ENCODE peak calls at places on chromosomes 6 and 20, in four cellular contexts. U is OCI-LY7, M is H1, N is left ventricle myocardium inferior. Q is an unnamed sample.

GRCh38 chr20:24959591-24960301 is 10.7 kb downstream of the CST7 start:
- DNase-seq in U (no peak), M (no peak), N (no peak), Q (no peak)

GRCh38 chr6:112029045-112029822 is 24.7 kb upstream of the CCN6 start:
- DNase-seq in U (peak; percentile 74), M (peak; percentile 86), N (peak; percentile 62), Q (peak; percentile 76)

GRCh38 chr20:4563534-4563933 is 158.2 kb upstream of the PRND start:
- DNase-seq in U (no peak), M (peak; percentile 53), N (no peak), Q (peak; percentile 56)

GRCh38 chr6:144778773-144779531 is 493.8 kb downstream of the UTRN start:
- DNase-seq in U (peak; percentile 3), M (no peak), N (no peak), Q (no peak)

GRCh38 chr6:101779051-101779844 is 385.7 kb downstream of the GRIK2 start:
- DNase-seq in U (no peak), M (no peak), N (no peak), Q (no peak)

GRCh38 chr6:168636147-168636982 is 195.4 kb downstream of the SMOC2 start:
- DNase-seq in U (no peak), M (no peak), N (no peak), Q (no peak)

GRCh38 chr6:46058951-46059350 is 43.3 kb upstream of the CLIC5 start:
- DNase-seq in U (no peak), M (no peak), N (no peak), Q (no peak)

GRCh38 chr6:110055387-110055735 is 77.2 kb downstream of the GPR6 start:
- DNase-seq in U (no peak), M (no peak), N (no peak), Q (peak; percentile 10)

GRCh38 chr6:141451508-141452353 is 681.0 kb upstream of the GJE1 start:
- DNase-seq in U (no peak), M (no peak), N (no peak), Q (no peak)

GRCh38 chr6:41427642-41428401 is 92.4 kb downstream of the NCR2 start:
- DNase-seq in U (no peak), M (peak; percentile 82), N (peak; percentile 43), Q (peak; percentile 23)

GRCh38 chr6:56540950-56541600 is 101.6 kb downstream of the DST start:
- DNase-seq in U (no peak), M (no peak), N (no peak), Q (no peak)

GRCh38 chr20:63701329-63702035 is 5.0 kb downstream of the TNFRSF6B start:
- DNase-seq in U (no peak), M (no peak), N (no peak), Q (no peak)

GRCh38 chr6:105767541-105767940 is 318.6 kb upstream of the PRDM1 start:
- DNase-seq in U (no peak), M (no peak), N (no peak), Q (no peak)

GRCh38 chr6:33428219-33428890 is 8.5 kb downstream of the SYNGAP1 start:
- DNase-seq in U (peak; percentile 70), M (no peak), N (no peak), Q (peak; percentile 51)

GRCh38 chr6:12232821-12233220 is 57.3 kb upstream of the EDN1 start:
- DNase-seq in U (no peak), M (no peak), N (no peak), Q (no peak)

GRCh38 chr20:19835533-19836222 is 77.6 kb downstream of the RIN2 start:
- DNase-seq in U (no peak), M (no peak), N (peak; percentile 61), Q (no peak)

GRCh38 chr20:3744806-3745685 is 12.6 kb downstream of the HSPA12B start:
- DNase-seq in U (peak; percentile 87), M (peak; percentile 100), N (peak; percentile 70), Q (peak; percentile 80)

GRCh38 chr20:13102237-13102636 is 93.5 kb downstream of the SPTLC3 start:
- DNase-seq in U (no peak), M (no peak), N (no peak), Q (no peak)

GRCh38 chr20:57456116-57456515 is 64.9 kb downstream of the RBM38 start:
- DNase-seq in U (no peak), M (no peak), N (no peak), Q (no peak)

GRCh38 chr6:157459327-157459726 is 78.3 kb downstream of the ZDHHC14 start:
- DNase-seq in U (no peak), M (peak; percentile 22), N (no peak), Q (no peak)

GRCh38 chr6:11532097-11532496 is 5.5 kb upstream of the TMEM170B start:
- DNase-seq in U (no peak), M (no peak), N (no peak), Q (no peak)

GRCh38 chr20:43320536-43320935 is 130.8 kb upstream of the PTPRT start:
- DNase-seq in U (no peak), M (no peak), N (no peak), Q (no peak)

GRCh38 chr6:110548124-110548847 is 71.9 kb upstream of the SLC22A16 start:
- DNase-seq in U (no peak), M (no peak), N (no peak), Q (no peak)

GRCh38 chr6:169961772-169962561 is 210.5 kb downstream of the ERMARD start:
- DNase-seq in U (no peak), M (peak; percentile 76), N (peak; percentile 37), Q (peak; percentile 71)
- TF ChIP-seq CTCF in U (no peak), M (peak; percentile 54), N (peak; percentile 74), Q (peak; percentile 36)

GRCh38 chr6:27188885-27189418 is 58.5 kb upstream of the PRSS16 start:
- DNase-seq in U (peak; percentile 74), M (no peak), N (peak; percentile 23), Q (peak; percentile 55)
- TF ChIP-seq CTCF in U (peak; percentile 77), M (peak; percentile 56), N (peak; percentile 82), Q (peak; percentile 75)

DNA sequence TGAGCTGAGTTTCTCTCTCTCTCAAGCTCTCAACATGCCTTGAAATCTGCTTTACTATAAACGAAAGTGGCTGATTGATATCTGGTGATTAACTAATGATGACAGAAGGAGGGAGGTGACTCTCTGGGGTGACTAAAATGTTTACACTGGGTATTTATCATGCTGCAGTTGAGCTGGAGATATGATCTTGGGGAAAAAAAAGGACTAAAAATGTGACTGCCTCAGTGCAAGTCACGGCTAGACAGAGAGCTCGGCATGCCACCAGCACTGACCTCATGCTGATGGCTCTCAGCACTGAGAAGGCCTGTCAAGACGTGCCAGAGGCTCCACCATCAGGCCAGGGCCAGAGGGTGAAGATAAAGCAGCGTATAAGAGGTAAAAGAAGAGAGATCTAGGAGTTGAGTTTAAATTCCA is 103.1 kb upstream of the SPACA1 start:
- DNase-seq in U (peak; percentile 58), M (no peak), N (peak; percentile 77), Q (no peak)
- TF ChIP-seq CTCF in U (peak; percentile 53), M (peak; percentile 29), N (peak; percentile 43), Q (no peak)

DNA sequence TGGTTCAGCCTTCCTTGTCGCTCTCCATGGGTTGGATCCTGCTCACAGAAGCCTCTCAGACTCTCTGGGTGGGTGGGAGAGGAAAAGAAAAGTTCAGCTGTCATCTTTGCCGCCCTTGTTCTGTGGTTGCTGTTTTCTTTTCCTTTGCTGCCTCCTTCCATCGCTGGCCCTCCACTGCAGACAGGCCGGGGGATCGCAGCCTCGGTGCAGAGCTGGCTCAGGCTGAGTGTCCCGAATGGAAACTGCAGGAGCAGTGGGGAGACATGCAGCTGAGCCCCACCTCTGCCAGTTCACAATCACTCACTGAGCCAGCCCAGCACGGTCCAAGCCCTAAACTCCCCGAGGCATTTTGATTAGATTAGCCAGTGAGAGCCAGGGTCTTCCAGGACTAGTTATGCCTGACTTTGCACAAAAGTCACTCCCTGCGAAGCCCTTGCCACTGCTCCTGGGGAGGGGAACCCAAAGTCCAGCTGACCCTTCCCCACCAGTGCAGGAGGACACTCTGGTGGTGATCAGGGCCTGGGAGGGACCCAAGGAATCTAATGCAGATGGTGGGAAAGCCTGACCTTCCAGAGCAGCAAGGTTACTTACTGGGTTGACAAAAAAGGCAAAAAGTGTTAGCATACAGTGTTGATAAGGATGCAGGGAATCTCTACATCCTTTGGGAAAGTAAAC is 14.0 kb downstream of the NRN1 start:
- DNase-seq in U (no peak), M (peak; percentile 53), N (no peak), Q (peak; percentile 16)
- TF ChIP-seq CTCF in U (no peak), M (no peak), N (no peak), Q (no peak)

GRCh38 chr6:63571883-63572732 is at the start of the genes LOC128125822 and PTP4A1:
- DNase-seq in U (peak; percentile 99), M (peak; percentile 95), N (peak; percentile 97), Q (peak; percentile 98)
- TF ChIP-seq CTCF in U (no peak), M (no peak), N (no peak), Q (no peak)

GRCh38 chr6:17013701-17014100 is 88.1 kb upstream of the STMND1 start:
- DNase-seq in U (no peak), M (no peak), N (no peak), Q (no peak)
- TF ChIP-seq CTCF in U (no peak), M (no peak), N (no peak), Q (no peak)

GRCh38 chr6:84182001-84182400 is 45.4 kb downstream of the CEP162 start:
- DNase-seq in U (no peak), M (no peak), N (no peak), Q (no peak)
- TF ChIP-seq CTCF in U (no peak), M (no peak), N (no peak), Q (no peak)